ENCODE peak calls at places on chromosomes 16 and 17, in six cellular contexts. One of them, this sample, is unnamed.

GRCh38 chr16:56263711-56264608 is 72.7 kb downstream of the GNAO1 start:
- DNase-seq in transverse colon: no peak
- DNase-seq in posterior cingulate gyrus: peak
- DNase-seq in ascending aorta: no peak
- DNase-seq in activated T-helper 1 cell treated with Interleukin-2 at 50 U/mL for 16 hours: no peak
- DNase-seq in GM23338: no peak
- DNase-seq in this sample: no peak

GRCh38 chr16:49828545-49829267 is 27.2 kb downstream of the ZNF423 start:
- DNase-seq in transverse colon: no peak
- DNase-seq in posterior cingulate gyrus: no peak
- DNase-seq in ascending aorta: no peak
- DNase-seq in activated T-helper 1 cell treated with Interleukin-2 at 50 U/mL for 16 hours: no peak
- DNase-seq in GM23338: no peak
- DNase-seq in this sample: no peak

GRCh38 chr16:4570688-4571321 is 14.7 kb downstream of the C16orf96 start:
- DNase-seq in transverse colon: no peak
- DNase-seq in posterior cingulate gyrus: no peak
- DNase-seq in ascending aorta: no peak
- DNase-seq in activated T-helper 1 cell treated with Interleukin-2 at 50 U/mL for 16 hours: no peak
- DNase-seq in GM23338: peak
- DNase-seq in this sample: no peak

GRCh38 chr17:2337811-2338657 is 733 bp downstream of the SGSM2 start:
- DNase-seq in transverse colon: peak
- DNase-seq in posterior cingulate gyrus: peak
- DNase-seq in ascending aorta: peak
- DNase-seq in activated T-helper 1 cell treated with Interleukin-2 at 50 U/mL for 16 hours: peak
- DNase-seq in GM23338: peak
- DNase-seq in this sample: peak

GRCh38 chr17:16980061-16980460 is 8.1 kb upstream of the TNFRSF13B start:
- DNase-seq in transverse colon: no peak
- DNase-seq in posterior cingulate gyrus: no peak
- DNase-seq in ascending aorta: no peak
- DNase-seq in activated T-helper 1 cell treated with Interleukin-2 at 50 U/mL for 16 hours: no peak
- DNase-seq in GM23338: no peak
- DNase-seq in this sample: no peak

GRCh38 chr17:45155483-45155882 is 6.2 kb upstream of the HEXIM2 start:
- DNase-seq in transverse colon: no peak
- DNase-seq in posterior cingulate gyrus: no peak
- DNase-seq in ascending aorta: no peak
- DNase-seq in activated T-helper 1 cell treated with Interleukin-2 at 50 U/mL for 16 hours: no peak
- DNase-seq in GM23338: no peak
- DNase-seq in this sample: no peak

GRCh38 chr17:66835476-66835875 is 559 bp downstream of the CACNG5 start:
- DNase-seq in transverse colon: no peak
- DNase-seq in posterior cingulate gyrus: no peak
- DNase-seq in ascending aorta: no peak
- DNase-seq in activated T-helper 1 cell treated with Interleukin-2 at 50 U/mL for 16 hours: no peak
- DNase-seq in GM23338: peak
- DNase-seq in this sample: no peak

GRCh38 chr17:81583589-81584337 is 31.6 kb upstream of the FAAP100 start:
- DNase-seq in transverse colon: no peak
- DNase-seq in posterior cingulate gyrus: no peak
- DNase-seq in ascending aorta: no peak
- DNase-seq in activated T-helper 1 cell treated with Interleukin-2 at 50 U/mL for 16 hours: no peak
- DNase-seq in GM23338: no peak
- DNase-seq in this sample: no peak

GRCh38 chr17:40363480-40363838 is 1.1 kb downstream of the GJD3 start:
- DNase-seq in transverse colon: peak
- DNase-seq in posterior cingulate gyrus: no peak
- DNase-seq in ascending aorta: no peak
- DNase-seq in activated T-helper 1 cell treated with Interleukin-2 at 50 U/mL for 16 hours: no peak
- DNase-seq in GM23338: no peak
- DNase-seq in this sample: no peak

GRCh38 chr16:30356401-30357084 is 1.4 kb upstream of the CD2BP2 start:
- DNase-seq in transverse colon: peak
- DNase-seq in posterior cingulate gyrus: no peak
- DNase-seq in ascending aorta: no peak
- DNase-seq in activated T-helper 1 cell treated with Interleukin-2 at 50 U/mL for 16 hours: no peak
- DNase-seq in GM23338: no peak
- DNase-seq in this sample: no peak

GRCh38 chr17:81578038-81578441 is 25.9 kb upstream of the FAAP100 start:
- DNase-seq in transverse colon: no peak
- DNase-seq in posterior cingulate gyrus: no peak
- DNase-seq in ascending aorta: no peak
- DNase-seq in activated T-helper 1 cell treated with Interleukin-2 at 50 U/mL for 16 hours: no peak
- DNase-seq in GM23338: no peak
- DNase-seq in this sample: peak

GRCh38 chr16:84451781-84452180 is 52.7 kb downstream of the MEAK7 start:
- DNase-seq in transverse colon: no peak
- DNase-seq in posterior cingulate gyrus: no peak
- DNase-seq in ascending aorta: no peak
- DNase-seq in activated T-helper 1 cell treated with Interleukin-2 at 50 U/mL for 16 hours: no peak
- DNase-seq in GM23338: no peak
- DNase-seq in this sample: no peak

GRCh38 chr16:54055864-54056263 is 230.7 kb downstream of the IRX3 start:
- DNase-seq in transverse colon: no peak
- DNase-seq in posterior cingulate gyrus: no peak
- DNase-seq in ascending aorta: no peak
- DNase-seq in activated T-helper 1 cell treated with Interleukin-2 at 50 U/mL for 16 hours: no peak
- DNase-seq in GM23338: no peak
- DNase-seq in this sample: no peak

GRCh38 chr17:73281926-73282325 is 20.2 kb upstream of the CPSF4L start:
- DNase-seq in transverse colon: no peak
- DNase-seq in posterior cingulate gyrus: no peak
- DNase-seq in ascending aorta: no peak
- DNase-seq in activated T-helper 1 cell treated with Interleukin-2 at 50 U/mL for 16 hours: no peak
- DNase-seq in GM23338: no peak
- DNase-seq in this sample: no peak

GRCh38 chr17:74528491-74529199 is 2.6 kb downstream of the CD300LB start:
- DNase-seq in transverse colon: no peak
- DNase-seq in posterior cingulate gyrus: no peak
- DNase-seq in ascending aorta: peak
- DNase-seq in activated T-helper 1 cell treated with Interleukin-2 at 50 U/mL for 16 hours: no peak
- DNase-seq in GM23338: no peak
- DNase-seq in this sample: peak

GRCh38 chr17:78032166-78032565 is 73.7 kb downstream of the TNRC6C start:
- DNase-seq in transverse colon: no peak
- DNase-seq in posterior cingulate gyrus: no peak
- DNase-seq in ascending aorta: no peak
- DNase-seq in activated T-helper 1 cell treated with Interleukin-2 at 50 U/mL for 16 hours: no peak
- DNase-seq in GM23338: no peak
- DNase-seq in this sample: no peak

GRCh38 chr16:11301645-11302513 is 20.7 kb upstream of the PRM1 start:
- DNase-seq in transverse colon: no peak
- DNase-seq in posterior cingulate gyrus: no peak
- DNase-seq in ascending aorta: no peak
- DNase-seq in activated T-helper 1 cell treated with Interleukin-2 at 50 U/mL for 16 hours: no peak
- DNase-seq in GM23338: no peak
- DNase-seq in this sample: no peak

GRCh38 chr16:23959801-23960072 is 124.0 kb downstream of the PRKCB start:
- DNase-seq in transverse colon: no peak
- DNase-seq in posterior cingulate gyrus: no peak
- DNase-seq in ascending aorta: no peak
- DNase-seq in activated T-helper 1 cell treated with Interleukin-2 at 50 U/mL for 16 hours: no peak
- DNase-seq in GM23338: no peak
- DNase-seq in this sample: no peak

GRCh38 chr17:76350463-76350862 is 3.3 kb downstream of the PRPSAP1 start:
- DNase-seq in transverse colon: no peak
- DNase-seq in posterior cingulate gyrus: no peak
- DNase-seq in ascending aorta: no peak
- DNase-seq in activated T-helper 1 cell treated with Interleukin-2 at 50 U/mL for 16 hours: no peak
- DNase-seq in GM23338: no peak
- DNase-seq in this sample: no peak

GRCh38 chr16:56970934-56971767 is 9.4 kb downstream of the CETP start:
- DNase-seq in transverse colon: no peak
- DNase-seq in posterior cingulate gyrus: no peak
- DNase-seq in ascending aorta: no peak
- DNase-seq in activated T-helper 1 cell treated with Interleukin-2 at 50 U/mL for 16 hours: no peak
- DNase-seq in GM23338: no peak
- DNase-seq in this sample: no peak

GRCh38 chr17:36524428-36524876 is 10.2 kb downstream of the MYO19 start:
- DNase-seq in transverse colon: no peak
- DNase-seq in posterior cingulate gyrus: no peak
- DNase-seq in ascending aorta: no peak
- DNase-seq in activated T-helper 1 cell treated with Interleukin-2 at 50 U/mL for 16 hours: no peak
- DNase-seq in GM23338: no peak
- DNase-seq in this sample: no peak

GRCh38 chr17:79944821-79945391 is 90.8 kb downstream of the TBC1D16 start:
- DNase-seq in transverse colon: no peak
- DNase-seq in posterior cingulate gyrus: no peak
- DNase-seq in ascending aorta: peak
- DNase-seq in activated T-helper 1 cell treated with Interleukin-2 at 50 U/mL for 16 hours: no peak
- DNase-seq in GM23338: no peak
- DNase-seq in this sample: peak

GRCh38 chr17:1629647-1630310 is 1.1 kb upstream of the SLC43A2 start:
- DNase-seq in transverse colon: peak
- DNase-seq in posterior cingulate gyrus: peak
- DNase-seq in ascending aorta: peak
- DNase-seq in activated T-helper 1 cell treated with Interleukin-2 at 50 U/mL for 16 hours: peak
- DNase-seq in GM23338: peak
- DNase-seq in this sample: peak

GRCh38 chr17:63775420-63775819 is 1.4 kb downstream of the DDX42 start:
- DNase-seq in transverse colon: no peak
- DNase-seq in posterior cingulate gyrus: no peak
- DNase-seq in ascending aorta: no peak
- DNase-seq in activated T-helper 1 cell treated with Interleukin-2 at 50 U/mL for 16 hours: no peak
- DNase-seq in GM23338: peak
- DNase-seq in this sample: peak

GRCh38 chr17:67392111-67392510 is 15.0 kb downstream of the PITPNC1 start:
- DNase-seq in transverse colon: no peak
- DNase-seq in posterior cingulate gyrus: no peak
- DNase-seq in ascending aorta: peak
- DNase-seq in activated T-helper 1 cell treated with Interleukin-2 at 50 U/mL for 16 hours: no peak
- DNase-seq in GM23338: no peak
- DNase-seq in this sample: no peak

This sample was measured in MCF 10A.